ENCODE peak calls at places on chromosomes 1 and 21, in four cellular contexts. V is neuronal stem cell, P is IMR-90, K is H9. J is an unnamed sample.

GRCh38 chr1:217539510-217539909 is 91.4 kb downstream of the GPATCH2 start:
- DNase-seq in V (no peak), P (no peak), K (no peak), J (no peak)

GRCh38 chr1:179178965-179179364 is 50.5 kb downstream of the ABL2 start:
- DNase-seq in V (no peak), P (peak; percentile 72), K (no peak), J (peak; percentile 50)

GRCh38 chr1:4071675-4072074 is 171.6 kb upstream of the C1orf174 start:
- DNase-seq in V (no peak), P (no peak), K (no peak), J (no peak)

GRCh38 chr1:179295356-179295755 is 1.8 kb downstream of the SOAT1 start:
- DNase-seq in V (no peak), P (no peak), K (no peak), J (no peak)

GRCh38 chr1:204377800-204378608 is 18.3 kb upstream of the PLEKHA6 start:
- DNase-seq in V (no peak), P (no peak), K (peak; percentile 79), J (no peak)

GRCh38 chr1:200561856-200562214 is 58.7 kb downstream of the KIF14 start:
- DNase-seq in V (no peak), P (no peak), K (no peak), J (no peak)

GRCh38 chr1:89179343-89179742 is 3.5 kb upstream of the GBP7 start:
- DNase-seq in V (no peak), P (no peak), K (no peak), J (no peak)

GRCh38 chr1:82819234-82819633 is 1018.5 kb downstream of the ADGRL2 start:
- DNase-seq in V (no peak), P (no peak), K (no peak), J (peak; percentile 17)

GRCh38 chr1:91036894-91037829 is 15.3 kb upstream of the ZNF644 start:
- DNase-seq in V (no peak), P (no peak), K (no peak), J (no peak)

GRCh38 chr21:33057385-33057940 is 12.5 kb upstream of the OLIG1 start:
- DNase-seq in V (no peak), P (no peak), K (no peak), J (no peak)

GRCh38 chr1:153404768-153405167 is 11.6 kb upstream of the S100A7A start:
- DNase-seq in V (no peak), P (no peak), K (peak; percentile 73), J (no peak)

GRCh38 chr1:234745844-234746797 is 136.1 kb upstream of the IRF2BP2 start:
- DNase-seq in V (no peak), P (peak; percentile 71), K (no peak), J (peak; percentile 72)

GRCh38 chr1:234746798-234747196 is 136.8 kb upstream of the IRF2BP2 start:
- DNase-seq in V (no peak), P (no peak), K (no peak), J (no peak)

GRCh38 chr1:234748713-234749112 is 138.7 kb upstream of the IRF2BP2 start:
- DNase-seq in V (no peak), P (no peak), K (no peak), J (no peak)

GRCh38 chr1:234748066-234748465 is 138.1 kb upstream of the IRF2BP2 start:
- DNase-seq in V (no peak), P (no peak), K (no peak), J (no peak)

GRCh38 chr1:234743866-234744581 is 134.0 kb upstream of the IRF2BP2 start:
- DNase-seq in V (peak; percentile 86), P (peak; percentile 24), K (no peak), J (no peak)
- H3K9ac ChIP-seq in V (no peak overlapping the region), P (peak overlapping the region; percentile 34), K (no peak overlapping the region), J (peak overlapping the region; percentile 56)

DNA sequence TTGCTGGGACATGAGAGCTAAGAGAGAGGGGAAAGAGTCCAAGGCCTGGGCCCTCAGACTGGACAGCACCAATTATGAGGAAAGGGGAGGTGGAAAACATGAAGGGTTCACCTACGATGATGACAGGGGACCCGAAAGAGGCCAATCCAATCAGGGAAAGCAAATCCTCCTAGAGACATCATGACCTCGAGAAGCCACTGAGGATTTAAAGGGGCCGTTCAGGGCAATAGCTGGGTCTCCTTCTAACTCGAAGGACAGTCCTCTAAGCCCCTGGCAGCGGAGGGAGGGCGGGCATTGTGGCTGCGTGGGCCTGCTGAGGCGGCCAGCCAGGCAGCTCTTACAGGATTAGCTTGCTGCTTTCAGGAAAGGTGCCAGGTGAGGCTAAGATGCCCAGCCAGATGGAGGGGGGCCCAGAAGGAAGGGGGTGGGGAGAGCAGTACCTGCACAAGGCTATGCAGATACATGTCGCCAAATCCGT is 7.4 kb downstream of the MEF2D start:
- DNase-seq in V (no peak), P (no peak), K (no peak), J (no peak)
- H3K18ac ChIP-seq in V (no peak overlapping the region), P (no peak overlapping the region), K (no peak overlapping the region), J (no peak overlapping the region)

DNA sequence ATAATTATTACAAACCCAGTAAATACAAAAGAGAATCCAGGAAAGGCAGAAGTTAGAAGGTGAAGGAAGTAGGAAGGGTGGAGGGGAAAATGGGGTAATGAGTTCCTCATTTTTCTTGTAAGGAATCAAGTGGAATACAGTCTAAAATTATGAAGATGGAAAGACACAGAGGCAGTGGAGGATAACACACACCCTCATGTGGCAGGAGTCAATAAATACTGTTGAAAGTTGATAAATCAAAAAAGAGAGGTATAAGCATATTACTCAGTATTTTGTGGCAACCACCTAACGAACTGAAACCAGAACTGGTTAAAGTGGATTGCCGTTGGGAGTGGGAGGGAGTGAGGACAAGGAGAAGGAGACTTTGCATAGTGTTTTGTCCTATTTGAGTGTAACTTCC is 78.6 kb upstream of the SLC44A3 start:
- DNase-seq in V (no peak), P (no peak), K (no peak), J (no peak)
- H3K9ac ChIP-seq in V (no peak overlapping the region), P (no peak overlapping the region), K (no peak overlapping the region), J (peak overlapping the region; percentile 16)

GRCh38 chr1:28147264-28148094 is 29.0 kb downstream of the PTAFR start:
- DNase-seq in V (no peak), P (no peak), K (peak; percentile 47), J (no peak)
- H3K18ac ChIP-seq in V (peak overlapping the region; percentile 82), P (no peak overlapping the region), K (no peak overlapping the region), J (no peak overlapping the region)

GRCh38 chr1:43953361-43953760 is 6.6 kb downstream of the IPO13 start:
- DNase-seq in V (no peak), P (no peak), K (no peak), J (no peak)
- H3K9ac ChIP-seq in V (no peak overlapping the region), P (no peak overlapping the region), K (no peak overlapping the region), J (no peak overlapping the region)

GRCh38 chr1:109498161-109498801 is 4.4 kb downstream of the CYB561D1 start:
- DNase-seq in V (peak; percentile 49), P (peak; percentile 46), K (peak; percentile 84), J (peak; percentile 61)
- H3K18ac ChIP-seq in V (peak overlapping the region; percentile 34), P (no peak overlapping the region), K (no peak overlapping the region), J (no peak overlapping the region)

GRCh38 chr21:45075606-45076244 is 1.3 kb downstream of the ADARB1 start:
- DNase-seq in V (no peak), P (no peak), K (no peak), J (no peak)
- H3K9ac ChIP-seq in V (no peak overlapping the region), P (peak overlapping the region; percentile 100), K (no peak overlapping the region), J (peak overlapping the region; percentile 65)

DNA sequence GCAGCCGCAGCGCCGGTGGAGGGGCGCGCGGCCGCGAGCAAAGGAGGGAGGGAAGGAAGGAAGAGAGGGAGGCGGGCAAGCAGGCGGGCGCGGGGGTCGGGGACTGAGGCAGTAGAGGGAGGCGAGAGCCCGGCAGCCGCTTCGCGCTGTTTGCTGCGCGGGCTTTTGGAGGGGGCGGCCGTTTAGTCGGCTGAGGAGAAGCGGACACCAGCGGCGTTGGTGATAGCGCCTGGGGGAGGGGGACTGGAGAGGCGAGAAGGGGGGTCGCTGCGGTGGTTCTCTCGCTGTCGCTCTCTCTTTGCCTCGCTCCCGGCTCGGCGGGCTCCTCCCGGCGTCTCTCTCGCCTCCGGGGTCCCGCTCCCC is at the start of gene HS2ST1:
- DNase-seq in V (no peak), P (no peak), K (no peak), J (no peak)
- H3K18ac ChIP-seq in V (peak within 1 kb of the TSS; percentile 91), P (peak within 1 kb of the TSS; percentile 88), K (peak within 1 kb of the TSS; percentile 99), J (peak within 1 kb of the TSS; percentile 90)

GRCh38 chr1:31415658-31416057 is 2.6 kb downstream of the SERINC2 start:
- DNase-seq in V (no peak), P (no peak), K (no peak), J (no peak)

GRCh38 chr1:31413405-31414005 is 492 bp downstream of the SERINC2 start:
- DNase-seq in V (peak; percentile 43), P (no peak), K (no peak), J (peak; percentile 59)

GRCh38 chr1:31416101-31416736 is 3.2 kb downstream of the SERINC2 start:
- DNase-seq in V (no peak), P (no peak), K (no peak), J (no peak)

GRCh38 chr1:31412732-31413404 is at the start of gene SERINC2:
- DNase-seq in V (peak; percentile 26), P (no peak), K (peak; percentile 69), J (no peak)

DNA sequence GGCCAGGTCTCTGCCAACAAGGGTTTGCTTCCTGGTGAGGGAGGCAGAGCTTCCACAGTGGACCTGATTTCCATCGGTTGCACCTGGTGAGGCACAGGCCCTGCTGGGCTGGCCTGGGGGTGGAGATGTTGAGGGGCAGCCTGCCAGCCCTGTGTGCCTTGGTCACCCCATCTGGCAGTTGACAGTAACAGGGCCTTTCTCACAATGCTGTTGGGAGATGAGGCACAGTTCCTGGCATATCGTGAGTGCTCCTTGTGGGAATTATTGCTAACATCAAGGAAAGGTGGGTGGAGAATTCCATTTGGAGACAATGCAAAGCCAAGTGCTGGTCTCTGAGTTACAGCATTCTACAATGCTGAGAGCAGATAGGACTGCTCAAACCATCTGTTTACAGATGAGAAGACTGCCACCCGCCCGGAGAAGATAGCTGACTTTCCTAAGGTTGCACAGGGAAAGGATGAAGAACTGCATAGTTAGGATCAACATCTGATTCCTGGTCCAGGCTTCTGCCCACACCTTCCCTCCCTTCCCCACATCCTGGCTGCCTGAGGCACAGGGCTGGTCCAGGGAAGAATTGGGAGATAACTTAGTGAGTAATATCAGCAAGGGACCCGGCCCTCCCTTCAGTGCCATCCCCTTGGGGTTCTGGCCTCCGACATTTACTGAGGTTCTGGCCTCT is 1.8 kb downstream of the SERINC2 start:
- DNase-seq in V (no peak), P (no peak), K (no peak), J (no peak)
- H3K9ac ChIP-seq in V (peak overlapping the region; percentile 86), P (peak overlapping the region; percentile 96), K (peak overlapping the region; percentile 39), J (no peak overlapping the region)

DNA sequence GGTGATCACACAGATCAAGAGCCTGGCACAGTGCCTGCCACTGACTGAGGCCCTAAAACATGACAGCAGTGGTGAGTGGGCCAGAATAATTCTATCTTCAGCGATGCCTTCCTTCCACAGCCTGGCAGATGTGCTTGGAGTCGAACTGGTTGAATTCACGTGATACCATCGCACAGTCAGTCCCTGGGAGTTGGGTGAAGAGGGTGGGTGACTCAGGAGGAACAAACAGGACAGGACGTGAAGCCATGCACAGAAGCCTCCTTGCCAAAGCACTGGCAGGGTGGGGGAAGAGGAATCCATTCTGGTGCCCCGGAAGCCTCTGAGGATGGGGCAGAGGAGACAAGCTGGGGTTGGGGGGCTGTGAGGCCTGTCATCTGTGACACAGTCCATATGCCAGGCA is 80.3 kb upstream of the WNT4 start:
- DNase-seq in V (no peak), P (no peak), K (no peak), J (no peak)
- H3K18ac ChIP-seq in V (no peak overlapping the region), P (no peak overlapping the region), K (no peak overlapping the region), J (no peak overlapping the region)